ENCODE peak calls at places on chromosomes 3 and 15, in ten cellular contexts. P is HFFc6; Y is BE2C; B is esophagus squamous epithelium; U is heart left ventricle; O is cardiac fibroblast; Z is fibroblast of pulmonary artery; J is foreskin fibroblast; T is GM12864; D is CD8-positive, alpha-beta T cell. N is an unnamed sample.

GRCh38 chr3:25558106-25558505 is 106.6 kb downstream of the TOP2B start:
- DNase-seq in P (no peak), Y (no peak), B (no peak), U (no peak), O (peak), Z (peak), J (no peak), T (no peak), D (no peak), N (no peak)

GRCh38 chr15:92902723-92903587 is 2.8 kb downstream of the CHD2 start:
- DNase-seq in P (no peak), Y (no peak), B (no peak), U (no peak), O (no peak), Z (no peak), J (no peak), T (no peak), D (no peak), N (no peak)

GRCh38 chr3:15367059-15367458 is 34.7 kb upstream of the SH3BP5 start:
- DNase-seq in P (peak), Y (no peak), B (no peak), U (no peak), O (peak), Z (peak), J (no peak), T (no peak), D (no peak), N (no peak)

GRCh38 chr15:69154684-69155083 is 5.8 kb upstream of the GLCE start:
- DNase-seq in P (peak), Y (no peak), B (no peak), U (no peak), O (peak), Z (peak), J (peak), T (no peak), D (no peak), N (peak)

GRCh38 chr3:127090218-127091160 is 102.4 kb upstream of the PRR23E start:
- DNase-seq in P (no peak), Y (no peak), B (no peak), U (no peak), O (no peak), Z (no peak), J (no peak), T (no peak), D (no peak), N (no peak)

GRCh38 chr3:185639632-185640206 is 53.6 kb downstream of the SENP2 start:
- DNase-seq in P (no peak), Y (no peak), B (no peak), U (no peak), O (no peak), Z (no peak), J (no peak), T (no peak), D (no peak), N (no peak)

GRCh38 chr3:162138509-162138908 is 641.9 kb downstream of the OTOL1 start:
- DNase-seq in P (no peak), Y (no peak), B (no peak), U (peak), O (no peak), Z (no peak), J (no peak), T (no peak), D (no peak), N (no peak)

GRCh38 chr3:113890256-113890900 is 51.8 kb downstream of the GRAMD1C start:
- DNase-seq in P (no peak), Y (peak), B (no peak), U (no peak), O (no peak), Z (no peak), J (no peak), T (no peak), D (no peak), N (no peak)

GRCh38 chr3:65672876-65673815 is 365.6 kb downstream of the MAGI1 start:
- DNase-seq in P (peak), Y (peak), B (no peak), U (peak), O (peak), Z (peak), J (peak), T (peak), D (no peak), N (no peak)

GRCh38 chr15:58870451-58870850 is 63.0 kb downstream of the SLTM start:
- DNase-seq in P (peak), Y (no peak), B (no peak), U (no peak), O (peak), Z (peak), J (peak), T (no peak), D (no peak), N (no peak)

GRCh38 chr3:195542261-195542660 is 864 bp downstream of the PPP1R2 start:
- DNase-seq in P (no peak), Y (no peak), B (no peak), U (no peak), O (no peak), Z (no peak), J (no peak), T (no peak), D (no peak), N (no peak)

GRCh38 chr3:121998588-121999473 is 23.2 kb downstream of the ILDR1 start:
- DNase-seq in P (no peak), Y (no peak), B (no peak), U (no peak), O (no peak), Z (no peak), J (no peak), T (no peak), D (no peak), N (no peak)

GRCh38 chr3:172918165-172918564 is 167.6 kb downstream of the ECT2 start:
- DNase-seq in P (no peak), Y (no peak), B (no peak), U (no peak), O (peak), Z (peak), J (peak), T (no peak), D (no peak), N (no peak)

GRCh38 chr3:87924485-87924884 is 134.3 kb downstream of the CGGBP1 start:
- DNase-seq in P (no peak), Y (no peak), B (no peak), U (no peak), O (no peak), Z (no peak), J (no peak), T (no peak), D (no peak), N (no peak)

GRCh38 chr3:101950985-101951733 is 101.8 kb downstream of the NFKBIZ start:
- DNase-seq in P (no peak), Y (no peak), B (no peak), U (no peak), O (peak), Z (peak), J (no peak), T (no peak), D (no peak), N (no peak)

GRCh38 chr3:157785071-157785826 is 282.0 kb upstream of the VEPH1 start:
- DNase-seq in P (peak), Y (peak), B (no peak), U (no peak), O (peak), Z (peak), J (peak), T (no peak), D (no peak), N (peak)

GRCh38 chr15:42093966-42094365 is 396 bp downstream of the PLA2G4D start:
- DNase-seq in P (no peak), Y (no peak), B (no peak), U (no peak), O (no peak), Z (no peak), J (no peak), T (no peak), D (no peak), N (no peak)

GRCh38 chr15:42091753-42092665 is 2.4 kb downstream of the PLA2G4D start:
- DNase-seq in P (peak), Y (peak), B (no peak), U (no peak), O (no peak), Z (no peak), J (no peak), T (no peak), D (no peak), N (no peak)

GRCh38 chr15:42097018-42097417 is 2.7 kb upstream of the PLA2G4D start:
- DNase-seq in P (no peak), Y (no peak), B (no peak), U (no peak), O (no peak), Z (no peak), J (no peak), T (no peak), D (no peak), N (no peak)

GRCh38 chr15:42092666-42093445 is 1.5 kb downstream of the PLA2G4D start:
- DNase-seq in P (no peak), Y (no peak), B (no peak), U (no peak), O (no peak), Z (no peak), J (no peak), T (no peak), D (no peak), N (no peak)

GRCh38 chr15:42094512-42094963 is at the start of gene PLA2G4D:
- DNase-seq in P (no peak), Y (no peak), B (no peak), U (no peak), O (no peak), Z (no peak), J (no peak), T (no peak), D (no peak), N (no peak)
- TF ChIP-seq CTCF in P (no peak), Y (no peak), B (no peak), U (no peak), O (no peak), Z (no peak), J (no peak), T (no peak), D (no peak), N (no peak)

DNA sequence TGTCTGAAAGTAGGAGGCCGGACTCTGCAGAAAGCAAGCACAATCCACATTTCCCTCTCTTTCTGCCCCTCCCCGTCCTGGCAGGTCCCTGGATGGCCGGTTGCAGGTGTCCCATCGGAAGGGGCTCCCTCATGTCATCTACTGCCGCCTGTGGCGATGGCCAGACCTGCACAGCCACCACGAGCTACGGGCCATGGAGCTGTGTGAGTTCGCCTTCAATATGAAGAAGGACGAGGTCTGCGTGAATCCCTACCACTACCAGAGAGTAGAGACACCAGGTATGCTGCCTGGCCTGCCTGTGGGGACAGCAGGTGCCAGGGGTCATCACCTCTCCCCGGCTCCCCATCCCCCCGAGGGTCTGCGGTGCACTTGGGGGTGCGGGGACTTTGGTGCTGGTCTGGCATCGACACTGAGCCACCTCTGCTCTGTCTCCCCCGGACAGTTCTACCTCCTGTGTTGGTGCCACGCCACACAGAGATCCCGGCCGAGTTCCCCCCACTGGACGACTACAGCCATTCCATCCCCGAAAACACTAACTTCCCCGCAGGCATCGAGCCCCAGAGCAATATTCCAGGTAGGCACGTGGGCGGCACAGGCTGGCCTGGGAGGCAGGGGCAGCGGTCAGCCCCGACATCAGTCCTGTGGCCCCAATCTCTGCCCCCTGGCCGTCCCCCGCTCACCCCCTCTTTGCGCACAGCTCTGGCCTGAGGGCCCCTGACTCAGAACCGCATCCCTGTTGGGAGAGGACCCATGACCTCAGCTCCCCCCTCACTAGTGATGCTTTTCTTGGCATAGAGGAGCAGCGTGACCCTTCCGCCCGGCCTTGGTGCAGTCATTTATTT is 89.4 kb downstream of the AAGAB start:
- DNase-seq in P (no peak), Y (no peak), B (no peak), U (peak), O (peak), Z (peak), J (no peak), T (no peak), D (no peak), N (no peak)
- TF ChIP-seq CTCF in P (no peak), Y (no peak), B (no peak), U (peak), O (peak), Z (peak), J (no peak), T (no peak), D (no peak), N (no peak)

GRCh38 chr15:43209059-43209824 is 11.6 kb downstream of the EPB42 start:
- DNase-seq in P (no peak), Y (no peak), B (no peak), U (no peak), O (peak), Z (peak), J (no peak), T (no peak), D (no peak), N (no peak)
- TF ChIP-seq CTCF in P (peak), Y (no peak), B (no peak), U (no peak), O (peak), Z (peak), J (no peak), T (peak), D (no peak), N (peak)

DNA sequence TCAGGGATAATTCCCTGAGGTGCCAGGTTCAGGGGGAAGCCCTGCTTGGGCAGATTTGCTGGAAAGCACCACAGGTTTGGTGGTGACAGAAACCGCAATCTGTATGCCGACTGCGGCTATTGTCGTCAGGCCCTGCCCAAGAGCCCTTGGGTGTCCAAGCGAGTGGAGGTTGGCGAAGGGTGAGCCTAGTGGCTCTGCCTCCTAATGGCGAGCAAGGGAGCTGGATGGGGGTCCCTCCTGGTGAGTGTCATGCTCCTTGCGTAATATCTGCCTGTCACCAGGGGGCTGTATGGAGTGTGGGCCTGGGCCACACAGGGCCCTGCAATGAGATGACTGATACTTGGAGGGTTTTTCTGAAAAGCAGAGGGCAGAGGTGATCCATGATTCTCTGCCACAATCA is 101.6 kb downstream of the EPHB1 start:
- DNase-seq in P (no peak), Y (no peak), B (no peak), U (no peak), O (no peak), Z (no peak), J (no peak), T (no peak), D (no peak), N (no peak)
- TF ChIP-seq CTCF in P (no peak), Y (no peak), B (no peak), U (no peak), O (no peak), Z (no peak), J (no peak), T (no peak), D (no peak), N (no peak)

DNA sequence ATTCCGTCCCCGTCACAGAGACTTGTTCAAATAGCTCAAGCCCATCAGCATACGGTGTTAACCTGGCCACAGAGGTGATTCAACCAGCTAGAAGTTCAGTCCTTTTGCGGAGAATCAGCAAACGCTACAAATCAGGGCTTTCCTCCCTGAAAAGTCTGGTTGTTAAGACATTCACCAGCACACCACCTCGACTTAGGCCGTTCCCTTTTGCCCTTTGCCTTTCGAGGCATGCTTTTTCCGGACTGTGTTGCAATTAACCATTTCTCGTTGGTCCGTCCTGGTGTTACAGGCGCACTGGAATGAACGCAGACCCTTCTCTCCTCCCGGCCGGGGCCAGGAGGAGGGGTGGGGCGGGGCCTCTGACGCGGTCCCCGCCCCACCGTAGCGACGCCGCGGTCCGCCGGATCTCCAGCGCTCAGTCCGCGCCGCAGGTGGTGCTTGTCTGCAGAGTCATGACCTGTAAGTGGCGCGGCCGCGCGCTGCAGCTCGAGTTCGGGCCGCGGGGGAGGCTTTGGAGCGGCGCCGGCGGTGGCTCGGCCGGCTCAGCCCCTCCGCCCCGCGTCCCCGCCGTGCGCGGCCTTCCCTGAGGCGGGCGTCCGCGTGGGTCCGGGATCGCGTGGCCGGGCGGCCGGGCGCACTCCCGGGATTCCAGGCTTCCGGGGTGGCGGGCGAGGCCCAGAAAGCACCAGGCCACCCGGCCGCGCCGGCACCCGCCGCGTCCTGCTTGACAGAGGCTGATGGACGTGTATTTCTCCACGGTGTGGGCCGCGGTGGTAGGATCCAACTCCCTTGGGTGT is at the start of gene NIT2:
- DNase-seq in P (peak), Y (peak), B (peak), U (peak), O (peak), Z (peak), J (peak), T (peak), D (peak), N (no peak)
- TF ChIP-seq CTCF in P (no peak), Y (no peak), B (no peak), U (no peak), O (no peak), Z (no peak), J (no peak), T (no peak), D (no peak), N (no peak)

DNA sequence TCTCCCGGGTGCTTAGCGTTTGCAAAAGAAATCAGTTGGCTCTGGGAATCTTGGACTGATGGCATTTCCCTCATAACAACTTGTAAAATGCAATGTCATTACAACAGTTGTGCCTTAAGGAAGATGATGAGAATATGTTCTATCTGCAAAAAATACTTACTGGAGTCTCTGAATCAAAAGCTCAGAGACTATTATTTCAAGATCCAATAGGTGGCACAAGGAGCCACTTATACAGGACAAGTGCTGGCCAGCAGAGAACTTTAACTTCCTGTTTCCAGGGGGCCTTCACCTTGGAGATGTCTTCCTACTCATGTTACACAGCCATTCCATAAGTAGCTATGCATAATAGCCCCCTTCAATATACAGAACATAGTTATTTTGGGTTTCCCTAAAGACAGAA is 8.9 kb upstream of the RPS27L start:
- DNase-seq in P (peak), Y (no peak), B (no peak), U (no peak), O (peak), Z (peak), J (no peak), T (no peak), D (no peak), N (no peak)
- TF ChIP-seq CTCF in P (peak), Y (no peak), B (no peak), U (no peak), O (peak), Z (peak), J (no peak), T (no peak), D (no peak), N (no peak)

GRCh38 chr3:12579919-12580318 is 23.0 kb downstream of the MKRN2 start:
- DNase-seq in P (peak), Y (no peak), B (no peak), U (no peak), O (peak), Z (peak), J (peak), T (no peak), D (no peak), N (no peak)

GRCh38 chr3:12582730-12583129 is 25.8 kb downstream of the MKRN2 start:
- DNase-seq in P (no peak), Y (no peak), B (no peak), U (no peak), O (no peak), Z (no peak), J (no peak), T (no peak), D (no peak), N (no peak)

GRCh38 chr3:12579456-12579855 is 22.6 kb downstream of the MKRN2 start:
- DNase-seq in P (no peak), Y (no peak), B (no peak), U (no peak), O (no peak), Z (no peak), J (no peak), T (no peak), D (no peak), N (no peak)

GRCh38 chr3:12577379-12577778 is 20.5 kb downstream of the MKRN2 start:
- DNase-seq in P (no peak), Y (no peak), B (no peak), U (no peak), O (no peak), Z (no peak), J (no peak), T (no peak), D (no peak), N (no peak)

DNA sequence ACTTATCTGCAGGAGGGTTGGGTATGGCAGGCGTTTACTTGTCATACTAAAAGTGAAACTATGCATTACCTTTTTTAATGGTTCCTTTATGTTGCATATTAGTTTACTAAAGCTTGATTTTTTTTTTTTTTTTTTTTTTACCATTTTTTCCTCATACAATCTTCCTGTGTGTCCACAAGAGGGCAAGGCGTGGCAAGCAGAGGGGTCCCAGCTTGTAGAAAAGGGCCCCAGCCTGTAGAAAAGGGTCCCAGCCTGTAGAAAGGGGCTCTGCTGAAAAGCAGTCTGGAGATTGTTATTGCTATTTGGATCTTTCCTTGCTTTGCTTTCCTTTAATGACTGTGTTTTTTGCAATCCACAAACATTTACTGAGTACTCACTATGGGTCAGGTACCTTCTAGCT is 21.9 kb downstream of the MKRN2 start:
- DNase-seq in P (no peak), Y (no peak), B (no peak), U (no peak), O (no peak), Z (no peak), J (no peak), T (no peak), D (no peak), N (no peak)
- TF ChIP-seq CTCF in P (peak), Y (peak), B (no peak), U (peak), O (peak), Z (peak), J (no peak), T (peak), D (peak), N (peak)

DNA sequence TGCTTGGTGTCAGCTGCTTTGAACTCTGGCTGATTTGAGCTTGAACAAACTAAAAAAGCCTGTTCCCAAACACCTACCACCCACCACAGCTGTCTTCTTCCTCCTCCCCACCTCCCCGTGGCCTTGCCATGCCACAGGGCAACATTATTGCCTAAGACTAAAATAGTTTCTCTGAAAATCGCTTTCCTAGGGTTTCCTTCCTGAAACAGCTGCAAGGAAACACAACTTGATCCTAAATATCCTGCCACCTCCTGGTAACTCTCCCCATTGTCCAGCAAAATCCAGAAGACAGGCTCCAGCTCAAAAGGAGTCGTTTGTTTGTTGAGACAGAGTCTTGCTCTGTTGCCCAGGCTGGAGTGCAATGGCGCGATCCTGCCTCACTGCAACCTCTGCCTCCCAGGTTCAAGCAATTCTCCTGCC is 193.9 kb upstream of the TPM1 start:
- DNase-seq in P (peak), Y (no peak), B (no peak), U (no peak), O (peak), Z (peak), J (peak), T (no peak), D (no peak), N (no peak)
- TF ChIP-seq CTCF in P (peak), Y (peak), B (no peak), U (peak), O (no peak), Z (peak), J (no peak), T (no peak), D (no peak), N (peak)